ENCODE peak calls at places on chromosomes 3 and 15, in six cellular contexts. Q is SJSA1; W is transverse colon; N is endothelial cell of umbilical vein; T is CD8-positive, alpha-beta T cell; D is IMR-90. G is an unnamed sample.
A peak's percentile ranks its signal among the peaks of the same experiment; 100 is the strongest.

GRCh38 chr3:124558898-124559649 is 171.2 kb upstream of the UMPS start:
- DNase-seq in Q (peak; percentile 92), W (peak; percentile 79), N (peak; percentile 91), T (no peak), D (peak; percentile 96), G (no peak)

GRCh38 chr15:89243691-89244511 is at the start of gene FANCI:
- DNase-seq in Q (peak; percentile 96), W (peak; percentile 98), N (peak; percentile 92), T (peak; percentile 95), D (peak; percentile 90), G (peak; percentile 92)

GRCh38 chr3:64218329-64218728 is 6.9 kb downstream of the PRICKLE2 start:
- DNase-seq in Q (no peak), W (no peak), N (no peak), T (no peak), D (no peak), G (no peak)

GRCh38 chr15:47750030-47750739 is 32.9 kb downstream of the SEMA6D start:
- DNase-seq in Q (peak; percentile 67), W (no peak), N (peak; percentile 84), T (no peak), D (peak; percentile 91), G (no peak)

GRCh38 chr3:11195721-11196332 is 41.5 kb downstream of the HRH1 start:
- DNase-seq in Q (peak; percentile 69), W (no peak), N (peak; percentile 65), T (no peak), D (peak; percentile 56), G (peak; percentile 15)

GRCh38 chr3:98763076-98763475 is at the start of gene ST3GAL6:
- DNase-seq in Q (no peak), W (peak; percentile 17), N (peak; percentile 85), T (no peak), D (peak; percentile 42), G (no peak)

GRCh38 chr3:123584284-123584987 is 417 bp downstream of the HACD2 start:
- DNase-seq in Q (no peak), W (peak; percentile 55), N (no peak), T (no peak), D (no peak), G (no peak)

GRCh38 chr3:187150599-187150998 is 11.3 kb upstream of the RPL39L start:
- DNase-seq in Q (no peak), W (peak; percentile 38), N (peak; percentile 16), T (peak; percentile 63), D (no peak), G (peak; percentile 46)

GRCh38 chr3:184171562-184171961 is 3.1 kb upstream of the AP2M1 start:
- DNase-seq in Q (peak; percentile 71), W (no peak), N (no peak), T (no peak), D (peak; percentile 56), G (no peak)

GRCh38 chr15:70101459-70102113 is 3.9 kb upstream of the TLE3 start:
- DNase-seq in Q (peak; percentile 70), W (peak; percentile 63), N (peak; percentile 91), T (no peak), D (peak; percentile 86), G (peak; percentile 81)
- H3K4me3 ChIP-seq in Q (no peak overlapping the region), W (peak overlapping the region; percentile 34), N (no peak overlapping the region), T (no peak overlapping the region), D (no peak overlapping the region), G (peak overlapping the region; percentile 3)

DNA sequence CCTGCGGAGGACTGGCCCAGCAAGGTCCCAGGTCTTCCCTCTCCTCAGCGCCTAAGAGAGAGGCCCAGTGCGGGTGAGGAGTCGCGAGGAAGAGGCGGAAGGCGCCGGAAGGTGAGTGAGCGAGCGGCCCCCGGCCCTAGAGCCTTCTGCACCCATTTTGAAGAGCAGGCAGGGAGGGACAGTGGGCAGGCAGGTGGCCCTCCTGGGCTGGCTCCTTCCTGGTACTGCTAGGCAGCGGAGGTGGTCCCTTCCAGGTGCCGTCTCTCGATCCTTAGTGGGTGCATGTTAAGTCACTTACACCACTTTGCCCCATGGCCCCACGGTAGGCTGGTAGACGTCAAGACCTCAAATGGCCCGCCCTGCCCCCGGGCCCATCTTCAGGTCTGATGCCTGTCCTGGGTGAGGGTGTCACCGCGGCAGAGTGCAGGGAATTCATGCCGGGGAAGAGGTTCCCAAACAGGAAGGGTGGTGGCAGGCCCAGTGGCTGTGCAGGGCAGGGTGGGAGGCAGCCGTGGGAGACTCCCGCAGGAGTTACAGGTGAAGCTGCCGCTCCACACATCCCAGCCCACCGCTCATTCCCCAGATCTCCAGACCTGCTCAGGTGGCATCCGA is 14.4 kb downstream of the PAK6 start:
- DNase-seq in Q (no peak), W (no peak), N (no peak), T (no peak), D (no peak), G (no peak)
- H3K4me3 ChIP-seq in Q (no peak overlapping the region), W (peak overlapping the region; percentile 50), N (peak overlapping the region; percentile 28), T (peak overlapping the region; percentile 48), D (peak overlapping the region; percentile 40), G (peak overlapping the region; percentile 32)

DNA sequence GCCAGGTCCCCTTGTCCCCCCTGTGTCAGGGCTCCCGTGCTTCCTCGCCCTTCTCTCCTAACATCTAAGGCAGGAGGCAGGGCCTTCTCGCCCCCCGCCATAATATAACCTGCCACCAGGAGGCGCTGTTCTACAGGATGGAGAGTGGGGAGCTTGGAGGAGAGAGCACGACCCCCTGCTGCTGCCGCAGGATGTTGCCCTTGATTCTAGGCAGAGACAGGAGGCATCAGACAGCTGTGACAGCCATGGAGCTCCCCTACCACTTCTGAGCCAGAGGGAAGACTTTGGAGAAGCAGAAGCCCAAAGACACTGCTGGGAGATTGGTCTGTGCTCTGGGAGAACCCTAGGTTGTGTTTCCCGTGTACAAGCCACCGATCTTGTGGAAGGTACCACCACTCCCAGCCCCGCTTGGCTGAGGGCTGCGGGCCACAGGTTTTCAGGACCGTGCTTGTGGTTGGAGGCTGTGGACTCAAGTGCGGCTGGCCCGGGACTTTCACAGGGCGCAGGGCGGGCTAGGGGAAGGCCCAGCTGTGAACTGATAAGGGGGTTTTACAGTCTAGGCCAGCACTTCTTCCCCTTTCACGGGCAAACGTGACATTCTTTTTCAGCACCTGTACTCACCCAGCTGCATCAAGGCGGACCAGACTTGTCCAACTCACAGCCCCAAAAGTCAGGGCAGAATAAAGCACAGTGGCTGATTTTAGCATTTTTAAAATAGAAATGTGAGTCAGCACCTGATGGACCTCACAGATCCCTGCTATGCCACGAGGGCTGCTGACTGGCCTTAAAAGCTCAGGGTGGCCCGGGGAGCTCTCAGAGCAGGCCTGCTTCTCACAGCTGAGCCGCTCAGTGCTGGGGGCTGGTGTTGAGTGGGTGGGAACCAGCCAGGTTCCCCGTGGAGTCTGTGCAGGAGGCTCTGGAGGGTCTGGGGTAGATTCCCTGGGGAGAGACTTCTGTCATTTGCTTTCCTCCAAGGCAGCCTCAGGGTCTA is 2.6 kb upstream of the TIGIT start:
- DNase-seq in Q (peak; percentile 71), W (peak; percentile 77), N (peak; percentile 50), T (peak; percentile 91), D (peak; percentile 37), G (peak; percentile 72)
- H3K4me3 ChIP-seq in Q (no peak overlapping the region), W (no peak overlapping the region), N (no peak overlapping the region), T (no peak overlapping the region), D (no peak overlapping the region), G (no peak overlapping the region)

DNA sequence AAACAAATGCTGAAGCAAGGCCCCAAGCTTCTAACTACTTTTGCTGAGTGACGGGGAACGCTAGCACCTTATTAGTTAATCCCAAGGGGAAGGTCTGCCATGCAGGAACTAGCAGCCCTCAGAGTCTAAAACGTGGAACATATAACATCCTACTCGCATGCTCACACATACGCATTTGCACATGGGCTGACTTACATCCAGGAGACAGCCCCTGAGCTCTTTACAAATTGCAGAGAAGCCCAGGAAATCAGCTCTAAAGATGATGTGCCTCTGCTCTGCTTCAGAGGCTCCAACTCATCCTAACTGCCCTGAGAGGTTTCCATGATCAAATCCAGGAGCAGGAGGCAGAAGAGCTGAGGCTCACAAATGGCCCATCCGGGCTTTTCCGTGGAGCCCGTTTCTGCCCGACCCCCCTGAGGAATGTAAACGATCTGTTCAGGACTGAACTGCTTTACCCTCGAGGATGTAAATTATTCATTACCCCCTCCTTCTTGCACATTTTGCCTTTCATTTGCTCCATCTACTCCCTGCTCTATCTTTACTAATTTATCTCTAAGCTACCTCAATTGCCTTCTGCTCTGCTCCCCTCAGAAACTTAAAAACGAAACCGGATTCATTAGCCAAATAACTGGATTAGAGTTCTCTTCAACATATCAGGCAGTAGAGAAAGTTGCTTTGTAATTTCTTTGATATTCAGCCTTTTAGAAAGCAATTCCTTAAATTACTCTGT is 141.9 kb upstream of the CCDC54 start:
- DNase-seq in Q (no peak), W (no peak), N (no peak), T (no peak), D (peak; percentile 5), G (no peak)
- H3K4me3 ChIP-seq in Q (peak overlapping the region; percentile 41), W (peak overlapping the region; percentile 32), N (peak overlapping the region; percentile 28), T (no peak overlapping the region), D (peak overlapping the region; percentile 38), G (no peak overlapping the region)